ENCODE peak calls at places on chromosome 4, in eight cellular contexts. C, W, O, Y, D, N, Z and J are unnamed samples.

GRCh38 chr4:6393544-6394475 is 78.6 kb downstream of the PPP2R2C start:
- DNase-seq in W (no peak), Z (no peak), C (no peak), N (no peak), D (no peak), Y (no peak), O (no peak), J (no peak)

GRCh38 chr4:152479428-152480026 is 56.4 kb downstream of the FBXW7 start:
- DNase-seq in O (no peak), D (no peak), C (no peak), Z (no peak), W (no peak), Y (no peak), N (peak; percentile 73), J (no peak)

GRCh38 chr4:4270529-4270928 is 19.4 kb downstream of the LYAR start:
- DNase-seq in Z (no peak), C (no peak), W (no peak), O (no peak), Y (no peak), N (no peak), D (no peak), J (no peak)

GRCh38 chr4:139628184-139629012 is 37.2 kb upstream of the MGST2 start:
- DNase-seq in O (no peak), C (no peak), N (no peak), Y (no peak), W (no peak), Z (no peak), D (no peak), J (no peak)

GRCh38 chr4:42824278-42824977 is 68.1 kb upstream of the GRXCR1 start:
- DNase-seq in W (no peak), Z (no peak), D (no peak), Y (no peak), C (no peak), O (no peak), N (no peak), J (no peak)

GRCh38 chr4:2071912-2072867 is 13.1 kb downstream of the NAT8L start:
- DNase-seq in W (no peak), N (no peak), Z (no peak), Y (peak; percentile 81), O (no peak), D (no peak), C (no peak), J (no peak)

GRCh38 chr4:5524451-5524850 is 183.9 kb downstream of the EVC2 start:
- DNase-seq in N (no peak), O (no peak), Y (no peak), D (no peak), W (no peak), Z (no peak), C (no peak), J (no peak)

GRCh38 chr4:42397256-42397634 is at the start of gene SHISA3:
- DNase-seq in Y (no peak), W (no peak), D (no peak), O (no peak), C (no peak), N (no peak), Z (no peak), J (no peak)